ENCODE peak calls at places on chromosomes 4 and X, in five cellular contexts. Y is activated T-cell treated with anti-CD3 and anti-CD28 coated beads, Interleukin-2, amount 50 U/mL, for 72 hours; E is MCF 10A; A is stimulated activated CD8-positive, alpha-beta memory T cell treated with anti-CD3 and anti-CD28 coated beads, Interleukin-2, amount 100 ng/mL, for 48 hours; S is NCI-H1436. Q is an unnamed sample.

GRCh38 chr4:5511791-5512190 is 196.6 kb downstream of the EVC2 start:
- DNase-seq in A (no peak), S (no peak), Y (no peak), E (peak), Q (no peak)

GRCh38 chr4:112327950-112328349 is 30.8 kb downstream of the ALPK1 start:
- DNase-seq in A (no peak), S (peak), E (peak), Y (peak), Q (no peak)

GRCh38 chr4:105843941-105844340 is 51.3 kb upstream of the NPNT start:
- DNase-seq in A (no peak), Y (no peak), S (no peak), E (no peak), Q (no peak)

GRCh38 chr4:165630671-165631070 is 242.4 kb upstream of the TLL1 start:
- DNase-seq in E (no peak), Y (no peak), A (no peak), S (no peak), Q (no peak)

GRCh38 chrX:7270018-7270417 is 122.1 kb upstream of the PUDP start:
- DNase-seq in Y (no peak), E (peak), A (no peak), S (no peak), Q (no peak)

GRCh38 chr4:184251680-184252000 is 34.0 kb upstream of the ENPP6 start:
- DNase-seq in E (no peak), Y (no peak), S (no peak), A (no peak), Q (no peak)

GRCh38 chr4:94457692-94458106 is 6.0 kb downstream of the PDLIM5 start:
- DNase-seq in E (peak), S (no peak), Y (no peak), A (no peak), Q (no peak)

GRCh38 chrX:136495043-136495442 is 2.3 kb upstream of the HTATSF1 start:
- DNase-seq in A (no peak), S (no peak), E (no peak), Y (no peak), Q (no peak)

GRCh38 chr4:162920649-162921048 is 246.0 kb downstream of the NAF1 start:
- DNase-seq in S (no peak), Y (no peak), E (no peak), A (no peak), Q (no peak)

GRCh38 chr4:23135792-23136645 is 443.3 kb downstream of the GBA3 start:
- DNase-seq in S (peak), E (peak), Y (peak), A (no peak), Q (no peak)

GRCh38 chr4:6324999-6325790 is 55.5 kb downstream of the WFS1 start:
- DNase-seq in E (peak), S (no peak), Y (no peak), A (no peak), Q (peak)

GRCh38 chr4:105149771-105150170 is 3.1 kb downstream of the TET2 start:
- DNase-seq in Y (no peak), A (no peak), E (peak), S (no peak), Q (no peak)

GRCh38 chr4:41791557-41791956 is 43.0 kb upstream of the PHOX2B start:
- DNase-seq in A (no peak), Y (no peak), S (no peak), E (no peak), Q (no peak)

GRCh38 chr4:87843936-87844335 is 11.2 kb downstream of the MEPE start:
- DNase-seq in S (no peak), E (peak), A (no peak), Y (no peak), Q (no peak)

GRCh38 chr4:168679397-168680176 is 182.7 kb downstream of the PALLD start:
- DNase-seq in A (no peak), S (no peak), E (no peak), Y (no peak), Q (no peak)

GRCh38 chrX:53831662-53832635 is 145.4 kb upstream of the HUWE1 start:
- DNase-seq in A (peak), S (peak), E (peak), Y (peak), Q (no peak)

GRCh38 chr4:174834477-174834876 is 5.4 kb upstream of the GLRA3 start:
- DNase-seq in E (no peak), S (no peak), Y (no peak), A (no peak), Q (no peak)

GRCh38 chr4:93809773-93810172 is 18.8 kb upstream of the ATOH1 start:
- DNase-seq in A (no peak), S (no peak), E (peak), Y (no peak), Q (no peak)

GRCh38 chr4:182874158-182874855 is 42.9 kb downstream of the DCTD start:
- DNase-seq in E (no peak), S (no peak), A (no peak), Y (no peak), Q (no peak)

GRCh38 chrX:145861818-145862217 is 44.2 kb downstream of the SLITRK2 start:
- DNase-seq in A (no peak), Y (no peak), S (no peak), E (no peak), Q (no peak)

GRCh38 chr4:110062166-110062565 is 136.2 kb downstream of the ELOVL6 start:
- DNase-seq in A (no peak), S (no peak), Y (no peak), E (no peak), Q (no peak)

GRCh38 chrX:12197030-12197429 is 58.8 kb downstream of the FRMPD4 start:
- DNase-seq in S (no peak), E (no peak), Y (no peak), A (no peak), Q (no peak)

GRCh38 chr4:73573794-73574528 is 46.3 kb downstream of the RASSF6 start:
- DNase-seq in A (no peak), Y (peak), E (peak), S (peak), Q (no peak)

GRCh38 chr4:102640669-102641068 is 120.1 kb downstream of the MANBA start:
- DNase-seq in A (no peak), E (no peak), S (no peak), Y (no peak), Q (no peak)

GRCh38 chrX:103517246-103517645 is 2.0 kb downstream of the RAB40A start:
- DNase-seq in S (no peak), Y (no peak), A (no peak), E (peak), Q (no peak)

GRCh38 chr4:4506961-4507360 is 34.9 kb downstream of the STX18 start:
- DNase-seq in E (no peak), S (no peak), Y (no peak), A (no peak), Q (no peak)

GRCh38 chr4:156751486-156751885 is 220.1 kb downstream of the PDGFC start:
- DNase-seq in A (no peak), E (peak), Y (no peak), S (no peak), Q (no peak)

GRCh38 chr4:139767168-139767567 is 101.5 kb downstream of the MGST2 start:
- DNase-seq in E (no peak), A (no peak), S (no peak), Y (no peak), Q (no peak)

GRCh38 chr4:15682790-15683495 is 1.3 kb downstream of the FAM200B start:
- DNase-seq in S (no peak), E (no peak), Y (no peak), A (no peak), Q (no peak)

Q was measured in suprapubic skin.